ENCODE peak calls at places on chromosome 1, in seven cellular contexts. R is HCT116, W is HepG2, V is NT2/D1, D is SK-N-SH, Z is K562, F is H1. H is an unnamed sample.

GRCh38 chr1:247407180-247407616 is 8.8 kb upstream of the NLRP3 start:
- DNase-seq in R (no peak), W (no peak), V (no peak), D (no peak), Z (no peak), F (no peak), H (peak)

GRCh38 chr1:89799495-89799894 is 21.3 kb upstream of the LRRC8D start:
- DNase-seq in R (no peak), W (no peak), V (no peak), D (no peak), Z (no peak), F (no peak), H (no peak)

GRCh38 chr1:92953491-92953890 is 7.8 kb downstream of the DIPK1A start:
- DNase-seq in R (no peak), W (no peak), V (no peak), D (no peak), Z (no peak), F (no peak), H (no peak)

GRCh38 chr1:27632387-27633297 is 2.3 kb downstream of the FGR start:
- DNase-seq in R (no peak), W (no peak), V (no peak), D (no peak), Z (no peak), F (no peak), H (peak)

GRCh38 chr1:162535501-162535900 is 26.0 kb upstream of the UAP1 start:
- DNase-seq in R (no peak), W (no peak), V (no peak), D (no peak), Z (no peak), F (no peak), H (no peak)

GRCh38 chr1:35640380-35641232 is 720 bp downstream of the PSMB2 start:
- DNase-seq in R (no peak), W (no peak), V (no peak), D (no peak), Z (peak), F (no peak), H (no peak)

GRCh38 chr1:92315766-92316413 is 17.0 kb downstream of the RPAP2 start:
- DNase-seq in R (no peak), W (no peak), V (no peak), D (no peak), Z (no peak), F (no peak), H (no peak)

GRCh38 chr1:157882560-157882959 is 41.0 kb upstream of the CD5L start:
- DNase-seq in R (no peak), W (no peak), V (no peak), D (no peak), Z (no peak), F (no peak), H (no peak)

GRCh38 chr1:84505167-84506001 is 802 bp upstream of the SPATA1 start:
- DNase-seq in R (no peak), W (peak), V (peak), D (peak), Z (peak), F (no peak), H (no peak)

GRCh38 chr1:20187103-20187812 is 940 bp upstream of the PLA2G2C start:
- DNase-seq in R (no peak), W (no peak), V (no peak), D (no peak), Z (peak), F (no peak), H (no peak)

GRCh38 chr1:114610546-114611245 is 29.3 kb upstream of the BCAS2 start:
- DNase-seq in R (no peak), W (no peak), V (no peak), D (no peak), Z (no peak), F (no peak), H (no peak)

GRCh38 chr1:5821496-5822176 is 170.6 kb downstream of the NPHP4 start:
- DNase-seq in R (no peak), W (no peak), V (no peak), D (no peak), Z (no peak), F (no peak), H (no peak)

GRCh38 chr1:180691322-180691721 is 59.5 kb downstream of the XPR1 start:
- DNase-seq in R (no peak), W (no peak), V (no peak), D (no peak), Z (no peak), F (no peak), H (no peak)

GRCh38 chr1:171985639-171986038 is 144.3 kb downstream of the DNM3 start:
- DNase-seq in R (peak), W (no peak), V (no peak), D (peak), Z (peak), F (no peak), H (no peak)

GRCh38 chr1:181483084-181483559 is at the start of gene CACNA1E:
- DNase-seq in R (no peak), W (no peak), V (no peak), D (no peak), Z (no peak), F (no peak), H (no peak)

GRCh38 chr1:223143760-223144248 is 756 bp upstream of the TLR5 start:
- DNase-seq in R (no peak), W (no peak), V (no peak), D (no peak), Z (peak), F (no peak), H (peak)

GRCh38 chr1:157047064-157047410 is 1.5 kb upstream of the ARHGEF11 start:
- DNase-seq in R (no peak), W (peak), V (no peak), D (no peak), Z (no peak), F (no peak), H (no peak)

GRCh38 chr1:54265661-54266060 is 65.7 kb downstream of the MRPL37 start:
- DNase-seq in R (no peak), W (no peak), V (no peak), D (no peak), Z (no peak), F (no peak), H (no peak)

GRCh38 chr1:157505481-157506272 is 46.6 kb downstream of the FCRL5 start:
- DNase-seq in R (peak), W (peak), V (peak), D (peak), Z (peak), F (peak), H (peak)

GRCh38 chr1:31633117-31633516 is 11.6 kb downstream of the PEF1 start:
- DNase-seq in R (no peak), W (peak), V (no peak), D (no peak), Z (peak), F (no peak), H (no peak)
- TF ChIP-seq YY1 in R (no peak), W (no peak), V (no peak), D (no peak), Z (no peak), F (no peak), H (no peak)

GRCh38 chr1:185480545-185480944 is 163.5 kb upstream of the IVNS1ABP start:
- DNase-seq in R (no peak), W (no peak), V (no peak), D (no peak), Z (no peak), F (no peak), H (no peak)

GRCh38 chr1:185479781-185480180 is 162.7 kb upstream of the IVNS1ABP start:
- DNase-seq in R (no peak), W (no peak), V (no peak), D (no peak), Z (no peak), F (no peak), H (no peak)

GRCh38 chr1:185474440-185475149 is 157.6 kb upstream of the IVNS1ABP start:
- DNase-seq in R (no peak), W (no peak), V (no peak), D (no peak), Z (no peak), F (no peak), H (no peak)

GRCh38 chr1:185478878-185479277 is 161.8 kb upstream of the IVNS1ABP start:
- DNase-seq in R (no peak), W (no peak), V (no peak), D (no peak), Z (no peak), F (no peak), H (no peak)

DNA sequence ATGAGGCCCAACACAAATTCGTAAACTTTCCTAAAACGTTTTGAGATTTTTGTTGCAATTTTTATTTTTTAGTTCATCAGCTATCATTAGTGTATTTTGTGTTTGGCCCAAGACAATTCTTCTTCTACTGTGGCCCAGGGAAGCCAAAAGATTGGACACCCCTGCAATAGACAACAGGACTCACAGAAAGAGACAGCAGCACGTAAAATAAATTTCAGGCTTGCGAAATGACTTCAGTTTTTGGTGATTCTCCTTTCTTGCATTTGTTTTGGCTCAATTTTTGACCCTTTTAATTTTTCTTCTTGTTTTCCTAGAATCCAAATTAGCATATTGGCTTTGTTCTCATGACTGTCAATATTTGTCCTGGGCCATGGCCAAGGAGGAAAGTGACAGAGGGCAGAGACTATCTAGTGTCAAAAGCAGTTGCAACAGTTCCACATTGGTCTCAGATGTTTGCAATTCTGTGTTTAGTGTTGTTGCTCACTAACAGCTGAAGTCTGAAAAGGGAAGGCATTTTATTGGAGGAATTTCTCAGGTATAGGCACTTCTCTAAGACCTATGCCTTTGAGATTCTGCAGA is 160.7 kb upstream of the IVNS1ABP start:
- DNase-seq in R (no peak), W (peak), V (no peak), D (no peak), Z (no peak), F (no peak), H (no peak)
- TF ChIP-seq YY1 in R (no peak), W (no peak), V (no peak), D (no peak), Z (no peak), F (no peak), H (no peak)

GRCh38 chr1:99482750-99483149 is 163.2 kb upstream of the PALMD start:
- DNase-seq in R (no peak), W (no peak), V (no peak), D (no peak), Z (no peak), F (no peak), H (no peak)

GRCh38 chr1:99475991-99476532 is 169.9 kb upstream of the PALMD start:
- DNase-seq in R (no peak), W (no peak), V (no peak), D (no peak), Z (no peak), F (no peak), H (no peak)

GRCh38 chr1:99482286-99482685 is 163.6 kb upstream of the PALMD start:
- DNase-seq in R (no peak), W (no peak), V (no peak), D (no peak), Z (no peak), F (no peak), H (no peak)

GRCh38 chr1:99481391-99481996 is 164.4 kb upstream of the PALMD start:
- DNase-seq in R (peak), W (peak), V (peak), D (peak), Z (peak), F (no peak), H (no peak)
- TF ChIP-seq YY1 in R (no peak), W (no peak), V (no peak), D (no peak), Z (no peak), F (no peak), H (no peak)

DNA sequence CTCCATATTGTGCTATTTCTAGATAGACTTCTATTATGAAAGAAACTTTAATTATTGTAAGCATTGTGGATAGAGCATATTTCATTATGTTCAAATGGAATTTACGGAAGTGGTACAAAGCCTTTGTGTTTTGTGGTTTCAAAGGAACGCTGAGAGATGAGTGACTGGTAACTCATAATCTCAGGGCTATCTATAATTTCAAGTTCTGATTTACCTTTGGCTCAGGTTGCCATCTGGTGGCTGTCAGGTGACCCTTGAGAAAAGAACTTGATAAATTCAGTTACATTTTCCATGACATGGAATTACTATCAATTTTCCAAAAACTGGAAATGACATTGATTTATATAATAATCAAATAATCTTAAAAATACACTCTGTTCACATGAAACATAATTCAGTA is 12.2 kb downstream of the NTNG1 start:
- DNase-seq in R (no peak), W (peak), V (no peak), D (no peak), Z (no peak), F (no peak), H (no peak)
- TF ChIP-seq YY1 in R (no peak), W (no peak), V (no peak), D (no peak), Z (no peak), F (no peak), H (no peak)

GRCh38 chr1:94678187-94678863 is 136.8 kb upstream of the F3 start:
- DNase-seq in R (no peak), W (no peak), V (no peak), D (no peak), Z (no peak), F (no peak), H (no peak)
- TF ChIP-seq YY1 in R (no peak), W (no peak), V (no peak), D (no peak), Z (no peak), F (no peak), H (no peak)

GRCh38 chr1:41902669-41903068 is 16.1 kb downstream of the HIVEP3 start:
- DNase-seq in R (no peak), W (no peak), V (no peak), D (no peak), Z (no peak), F (no peak), H (no peak)

GRCh38 chr1:41898191-41898713 is 20.5 kb downstream of the HIVEP3 start:
- DNase-seq in R (no peak), W (no peak), V (no peak), D (no peak), Z (peak), F (no peak), H (no peak)

GRCh38 chr1:41901551-41901950 is 17.2 kb downstream of the HIVEP3 start:
- DNase-seq in R (no peak), W (no peak), V (no peak), D (no peak), Z (no peak), F (no peak), H (no peak)

GRCh38 chr1:41902125-41902524 is 16.6 kb downstream of the HIVEP3 start:
- DNase-seq in R (no peak), W (no peak), V (peak), D (no peak), Z (peak), F (peak), H (no peak)

GRCh38 chr1:41900611-41901444 is 17.9 kb downstream of the HIVEP3 start:
- DNase-seq in R (no peak), W (no peak), V (no peak), D (no peak), Z (no peak), F (peak), H (no peak)
- TF ChIP-seq YY1 in R (no peak), W (no peak), V (no peak), D (no peak), Z (no peak), F (no peak), H (no peak)

GRCh38 chr1:44723064-44723463 is 7.9 kb downstream of the RNU5D-1 start:
- DNase-seq in R (no peak), W (no peak), V (no peak), D (no peak), Z (no peak), F (no peak), H (no peak)

GRCh38 chr1:44720281-44720680 is 10.7 kb downstream of the RNU5D-1 start:
- DNase-seq in R (no peak), W (no peak), V (no peak), D (no peak), Z (no peak), F (no peak), H (no peak)

GRCh38 chr1:44719318-44719717 is 11.7 kb downstream of the RNU5D-1 start:
- DNase-seq in R (no peak), W (no peak), V (no peak), D (no peak), Z (no peak), F (no peak), H (no peak)

GRCh38 chr1:44723496-44724407 is 7.2 kb downstream of the RNU5D-1 start:
- DNase-seq in R (no peak), W (no peak), V (no peak), D (no peak), Z (no peak), F (no peak), H (peak)

DNA sequence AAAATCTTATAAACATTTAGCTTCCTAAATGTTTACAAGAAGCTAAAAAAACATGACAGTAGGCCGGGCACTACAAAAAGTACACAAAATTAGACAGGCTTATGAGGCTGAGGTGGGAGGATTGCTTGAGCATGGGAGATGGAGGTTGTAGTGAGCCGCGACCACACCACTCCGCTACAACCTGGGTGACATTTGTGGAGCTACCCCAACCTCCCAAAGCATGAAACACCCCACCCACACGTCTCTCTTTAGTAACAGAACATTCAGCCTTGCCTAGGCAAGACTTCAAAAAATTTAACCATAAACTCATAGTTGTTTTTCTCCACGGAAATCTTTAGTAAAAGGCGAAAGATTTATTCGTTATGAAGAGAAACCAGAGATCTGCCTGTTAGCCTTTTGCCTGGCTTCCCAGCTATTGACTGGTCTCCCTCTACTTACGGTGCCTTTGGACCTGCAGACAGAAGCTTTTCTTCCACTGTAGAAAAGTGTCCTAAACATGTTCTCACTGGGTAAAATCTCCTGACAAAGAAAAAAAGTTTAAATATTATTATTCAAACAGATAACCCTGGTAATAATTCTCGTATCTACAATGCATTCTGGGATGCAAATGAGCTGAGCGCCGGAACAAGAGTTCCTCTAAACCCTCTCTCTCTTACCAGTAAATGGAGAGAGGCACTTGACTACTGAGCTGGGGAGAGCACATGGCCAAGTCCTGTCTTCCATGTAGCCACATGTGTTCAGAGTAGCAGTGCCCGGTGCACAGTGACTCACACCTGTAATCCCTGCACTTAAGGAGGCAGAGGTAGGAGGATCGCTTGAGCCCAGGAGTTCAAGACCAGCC is 9.2 kb downstream of the RNU5D-1 start:
- DNase-seq in R (peak), W (peak), V (peak), D (peak), Z (peak), F (no peak), H (peak)
- TF ChIP-seq YY1 in R (peak), W (peak), V (peak), D (no peak), Z (peak), F (no peak), H (peak)

GRCh38 chr1:216662681-216663080 is 60.5 kb downstream of the ESRRG start:
- DNase-seq in R (no peak), W (no peak), V (no peak), D (no peak), Z (no peak), F (no peak), H (no peak)
- TF ChIP-seq YY1 in R (no peak), W (no peak), V (no peak), D (no peak), Z (no peak), F (no peak), H (no peak)

DNA sequence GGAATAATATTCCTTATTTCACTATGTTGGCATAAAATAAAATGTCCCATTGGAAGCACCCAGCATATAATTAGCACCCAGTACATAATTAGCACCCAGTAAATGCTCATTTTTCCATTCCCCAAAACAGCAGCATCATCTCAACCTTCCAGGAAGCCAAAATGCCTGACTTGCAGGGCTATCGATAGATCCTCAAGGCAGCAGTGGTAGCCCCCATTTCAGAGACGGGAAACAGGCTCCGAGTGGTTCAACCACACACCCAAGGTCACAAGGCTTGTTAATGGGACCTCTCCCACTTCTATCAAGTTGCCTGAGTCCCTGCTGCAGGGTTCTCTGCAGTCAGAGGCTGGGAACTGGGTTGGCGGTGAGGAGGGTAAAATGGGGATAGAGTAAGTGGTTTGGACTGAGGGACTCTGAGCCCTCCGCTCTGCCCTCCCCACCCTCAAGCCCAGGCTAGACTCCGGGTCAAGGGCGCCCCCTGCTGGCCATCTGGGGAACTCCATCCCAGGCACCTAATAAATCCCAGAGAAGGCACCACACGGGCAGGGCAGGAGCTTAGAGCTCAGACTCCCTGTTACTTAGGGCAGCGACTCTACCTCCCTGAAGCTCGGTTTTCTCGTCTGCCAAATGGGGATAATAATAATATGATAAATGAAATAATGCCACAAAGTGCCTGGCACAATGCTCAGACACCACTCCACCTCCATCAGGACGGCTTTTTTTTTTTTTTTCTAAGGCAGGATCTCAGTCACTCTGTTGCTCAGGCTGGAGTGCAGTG is 21.9 kb upstream of the LAPTM5 start:
- DNase-seq in R (peak), W (peak), V (peak), D (peak), Z (peak), F (peak), H (no peak)
- TF ChIP-seq YY1 in R (no peak), W (no peak), V (no peak), D (no peak), Z (peak), F (peak), H (peak)

GRCh38 chr1:67713071-67713806 is 28.2 kb downstream of the GADD45A start:
- DNase-seq in R (peak), W (peak), V (no peak), D (peak), Z (no peak), F (no peak), H (no peak)
- TF ChIP-seq YY1 in R (peak), W (no peak), V (no peak), D (peak), Z (no peak), F (no peak), H (no peak)